ENCODE peak calls at places on chromosomes 2 and 18, in seven cellular contexts. One of them, this sample, is unnamed.

GRCh38 chr2:211468217-211468616 is 911.8 kb downstream of the CPS1 start:
- DNase-seq in SK-N-SH: no peak
- DNase-seq in HCT116: no peak
- DNase-seq in H1: no peak
- DNase-seq in GM12878: no peak
- DNase-seq in K562: no peak
- DNase-seq in HepG2: no peak
- DNase-seq in this sample: no peak

GRCh38 chr2:199862779-199863178 is 11.8 kb upstream of the FTCDNL1 start:
- DNase-seq in HCT116: no peak
- DNase-seq in HepG2: no peak
- DNase-seq in GM12878: no peak
- DNase-seq in K562: no peak
- DNase-seq in SK-N-SH: no peak
- DNase-seq in H1: no peak
- DNase-seq in this sample: no peak

GRCh38 chr2:66428986-66429612 is 5.8 kb upstream of the MEIS1 start:
- DNase-seq in HepG2: peak
- DNase-seq in SK-N-SH: peak
- DNase-seq in HCT116: peak
- DNase-seq in H1: no peak
- DNase-seq in K562: peak
- DNase-seq in GM12878: no peak
- DNase-seq in this sample: peak

GRCh38 chr18:69257861-69258458 is 142.7 kb upstream of the DOK6 start:
- DNase-seq in HepG2: peak
- DNase-seq in H1: no peak
- DNase-seq in HCT116: no peak
- DNase-seq in SK-N-SH: no peak
- DNase-seq in GM12878: no peak
- DNase-seq in K562: no peak
- DNase-seq in this sample: no peak

GRCh38 chr18:44673256-44673950 is 7.3 kb upstream of the SETBP1 start:
- DNase-seq in HCT116: no peak
- DNase-seq in SK-N-SH: no peak
- DNase-seq in H1: no peak
- DNase-seq in K562: no peak
- DNase-seq in GM12878: no peak
- DNase-seq in HepG2: no peak
- DNase-seq in this sample: no peak

GRCh38 chr2:221124542-221125235 is 447.4 kb downstream of the EPHA4 start:
- DNase-seq in HCT116: no peak
- DNase-seq in H1: peak
- DNase-seq in K562: no peak
- DNase-seq in GM12878: no peak
- DNase-seq in SK-N-SH: no peak
- DNase-seq in HepG2: no peak
- DNase-seq in this sample: no peak

GRCh38 chr2:208128136-208128535 is 1.5 kb downstream of the CRYGC start:
- DNase-seq in K562: no peak
- DNase-seq in HepG2: no peak
- DNase-seq in HCT116: no peak
- DNase-seq in SK-N-SH: no peak
- DNase-seq in H1: peak
- DNase-seq in GM12878: no peak
- DNase-seq in this sample: no peak

GRCh38 chr2:167209784-167210183 is 321.5 kb downstream of the XIRP2 start:
- DNase-seq in SK-N-SH: no peak
- DNase-seq in K562: no peak
- DNase-seq in HCT116: no peak
- DNase-seq in HepG2: no peak
- DNase-seq in GM12878: no peak
- DNase-seq in H1: no peak
- DNase-seq in this sample: no peak

GRCh38 chr18:49024808-49025361 is 74.1 kb upstream of the SMAD7 start:
- DNase-seq in H1: peak
- DNase-seq in SK-N-SH: peak
- DNase-seq in HepG2: no peak
- DNase-seq in K562: no peak
- DNase-seq in HCT116: no peak
- DNase-seq in GM12878: no peak
- DNase-seq in this sample: no peak

GRCh38 chr2:60989256-60989655 is 28.3 kb upstream of the PEX13 start:
- DNase-seq in K562: no peak
- DNase-seq in SK-N-SH: no peak
- DNase-seq in HCT116: no peak
- DNase-seq in HepG2: no peak
- DNase-seq in GM12878: no peak
- DNase-seq in H1: no peak
- DNase-seq in this sample: no peak

GRCh38 chr2:109376115-109376514 is 237.7 kb downstream of the SEPTIN10 start:
- DNase-seq in GM12878: no peak
- DNase-seq in SK-N-SH: no peak
- DNase-seq in H1: peak
- DNase-seq in HCT116: no peak
- DNase-seq in K562: no peak
- DNase-seq in HepG2: no peak
- DNase-seq in this sample: no peak

GRCh38 chr18:32351014-32351413 is 119.7 kb downstream of the GAREM1 start:
- DNase-seq in GM12878: no peak
- DNase-seq in K562: no peak
- DNase-seq in HCT116: no peak
- DNase-seq in H1: no peak
- DNase-seq in HepG2: no peak
- DNase-seq in SK-N-SH: no peak
- DNase-seq in this sample: no peak

GRCh38 chr2:148130571-148130970 is 109.7 kb downstream of the MBD5 start:
- DNase-seq in SK-N-SH: no peak
- DNase-seq in K562: no peak
- DNase-seq in HepG2: peak
- DNase-seq in HCT116: no peak
- DNase-seq in H1: no peak
- DNase-seq in GM12878: no peak
- DNase-seq in this sample: no peak

GRCh38 chr2:23452853-23453420 is 68.0 kb downstream of the KLHL29 start:
- DNase-seq in K562: no peak
- DNase-seq in HepG2: no peak
- DNase-seq in GM12878: peak
- DNase-seq in H1: no peak
- DNase-seq in SK-N-SH: no peak
- DNase-seq in HCT116: no peak
- DNase-seq in this sample: no peak

GRCh38 chr18:38459595-38459994 is 894.0 kb upstream of the CELF4 start:
- DNase-seq in HepG2: no peak
- DNase-seq in GM12878: no peak
- DNase-seq in H1: no peak
- DNase-seq in K562: no peak
- DNase-seq in HCT116: no peak
- DNase-seq in SK-N-SH: no peak
- DNase-seq in this sample: no peak

GRCh38 chr2:216866515-216867095 is 6.7 kb upstream of the TNP1 start:
- DNase-seq in SK-N-SH: no peak
- DNase-seq in HCT116: no peak
- DNase-seq in HepG2: no peak
- DNase-seq in GM12878: no peak
- DNase-seq in H1: no peak
- DNase-seq in K562: no peak
- DNase-seq in this sample: no peak
- TF ChIP-seq JUND in SK-N-SH: no peak
- TF ChIP-seq JUND in HCT116: no peak
- TF ChIP-seq JUND in HepG2: no peak
- TF ChIP-seq JUND in GM12878: no peak
- TF ChIP-seq JUND in H1: no peak
- TF ChIP-seq JUND in K562: no peak
- TF ChIP-seq JUND in this sample: no peak

GRCh38 chr18:2965797-2966196 is 47.1 kb downstream of the LPIN2 start:
- DNase-seq in SK-N-SH: no peak
- DNase-seq in H1: no peak
- DNase-seq in HCT116: no peak
- DNase-seq in HepG2: no peak
- DNase-seq in GM12878: no peak
- DNase-seq in K562: no peak
- DNase-seq in this sample: no peak

GRCh38 chr18:2960983-2961696 is 51.8 kb downstream of the LPIN2 start:
- DNase-seq in K562: no peak
- DNase-seq in SK-N-SH: no peak
- DNase-seq in GM12878: no peak
- DNase-seq in H1: no peak
- DNase-seq in HepG2: no peak
- DNase-seq in HCT116: no peak
- DNase-seq in this sample: no peak

GRCh38 chr18:2961828-2962227 is 51.1 kb downstream of the LPIN2 start:
- DNase-seq in SK-N-SH: peak
- DNase-seq in GM12878: no peak
- DNase-seq in HCT116: no peak
- DNase-seq in K562: no peak
- DNase-seq in HepG2: no peak
- DNase-seq in H1: no peak
- DNase-seq in this sample: no peak

GRCh38 chr18:2964349-2965010 is 48.5 kb downstream of the LPIN2 start:
- DNase-seq in SK-N-SH: no peak
- DNase-seq in H1: no peak
- DNase-seq in HCT116: no peak
- DNase-seq in K562: no peak
- DNase-seq in HepG2: no peak
- DNase-seq in GM12878: no peak
- DNase-seq in this sample: no peak

GRCh38 chr18:2963048-2963447 is 49.9 kb downstream of the LPIN2 start:
- DNase-seq in SK-N-SH: no peak
- DNase-seq in H1: no peak
- DNase-seq in HCT116: no peak
- DNase-seq in K562: no peak
- DNase-seq in HepG2: no peak
- DNase-seq in GM12878: no peak
- DNase-seq in this sample: no peak
- TF ChIP-seq JUND in SK-N-SH: no peak
- TF ChIP-seq JUND in H1: no peak
- TF ChIP-seq JUND in HCT116: no peak
- TF ChIP-seq JUND in K562: no peak
- TF ChIP-seq JUND in HepG2: no peak
- TF ChIP-seq JUND in GM12878: no peak
- TF ChIP-seq JUND in this sample: no peak

GRCh38 chr2:56263876-56264275 is 80.1 kb downstream of the CCDC85A start:
- DNase-seq in HCT116: no peak
- DNase-seq in H1: no peak
- DNase-seq in K562: no peak
- DNase-seq in HepG2: no peak
- DNase-seq in GM12878: no peak
- DNase-seq in SK-N-SH: no peak
- DNase-seq in this sample: no peak

GRCh38 chr2:56267412-56267788 is 83.6 kb downstream of the CCDC85A start:
- DNase-seq in SK-N-SH: no peak
- DNase-seq in HCT116: no peak
- DNase-seq in GM12878: no peak
- DNase-seq in HepG2: no peak
- DNase-seq in K562: no peak
- DNase-seq in H1: no peak
- DNase-seq in this sample: peak

GRCh38 chr2:56271275-56271674 is 87.5 kb downstream of the CCDC85A start:
- DNase-seq in SK-N-SH: no peak
- DNase-seq in HepG2: no peak
- DNase-seq in K562: no peak
- DNase-seq in GM12878: no peak
- DNase-seq in HCT116: no peak
- DNase-seq in H1: no peak
- DNase-seq in this sample: no peak

DNA sequence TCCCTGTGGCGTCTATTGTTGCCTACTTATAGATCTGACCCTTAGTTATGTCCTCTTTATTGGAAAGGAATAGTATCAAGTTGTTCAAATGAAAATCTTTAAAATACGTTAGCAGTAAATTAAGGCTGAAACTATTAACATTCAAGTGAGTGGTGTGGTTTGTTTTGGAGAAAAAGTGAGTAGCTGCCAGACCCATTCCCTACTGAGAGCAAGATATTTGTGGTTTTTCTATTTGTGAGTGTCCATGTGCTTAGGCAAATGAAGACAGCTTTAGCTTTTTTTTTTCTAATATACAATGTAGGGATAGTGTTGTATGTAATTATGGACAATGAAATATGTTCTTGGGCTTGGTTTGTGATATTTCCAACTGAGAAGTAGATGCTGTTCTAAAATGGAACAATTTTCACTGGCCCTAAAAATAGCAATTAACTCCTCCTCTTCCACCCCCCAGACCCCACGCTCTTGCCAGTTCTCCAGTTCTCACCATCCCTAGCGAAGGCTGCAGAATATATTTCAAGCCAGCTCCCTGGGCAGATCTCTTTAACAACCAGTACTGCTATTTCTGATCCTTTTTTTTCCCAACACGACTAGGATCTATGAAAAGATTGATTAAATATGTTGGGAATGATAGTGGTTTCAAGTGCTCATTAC is 83.1 kb downstream of the CCDC85A start:
- DNase-seq in HCT116: no peak
- DNase-seq in SK-N-SH: no peak
- DNase-seq in K562: no peak
- DNase-seq in H1: no peak
- DNase-seq in GM12878: no peak
- DNase-seq in HepG2: no peak
- DNase-seq in this sample: no peak
- TF ChIP-seq JUND in HCT116: no peak
- TF ChIP-seq JUND in SK-N-SH: no peak
- TF ChIP-seq JUND in K562: no peak
- TF ChIP-seq JUND in H1: no peak
- TF ChIP-seq JUND in GM12878: no peak
- TF ChIP-seq JUND in HepG2: no peak
- TF ChIP-seq JUND in this sample: no peak

GRCh38 chr2:184646177-184646576 is 47.8 kb downstream of the ZNF804A start:
- DNase-seq in H1: no peak
- DNase-seq in GM12878: no peak
- DNase-seq in HCT116: no peak
- DNase-seq in SK-N-SH: no peak
- DNase-seq in K562: no peak
- DNase-seq in HepG2: no peak
- DNase-seq in this sample: no peak
- TF ChIP-seq JUND in H1: no peak
- TF ChIP-seq JUND in GM12878: no peak
- TF ChIP-seq JUND in HCT116: no peak
- TF ChIP-seq JUND in SK-N-SH: no peak
- TF ChIP-seq JUND in K562: no peak
- TF ChIP-seq JUND in HepG2: no peak
- TF ChIP-seq JUND in this sample: no peak

DNA sequence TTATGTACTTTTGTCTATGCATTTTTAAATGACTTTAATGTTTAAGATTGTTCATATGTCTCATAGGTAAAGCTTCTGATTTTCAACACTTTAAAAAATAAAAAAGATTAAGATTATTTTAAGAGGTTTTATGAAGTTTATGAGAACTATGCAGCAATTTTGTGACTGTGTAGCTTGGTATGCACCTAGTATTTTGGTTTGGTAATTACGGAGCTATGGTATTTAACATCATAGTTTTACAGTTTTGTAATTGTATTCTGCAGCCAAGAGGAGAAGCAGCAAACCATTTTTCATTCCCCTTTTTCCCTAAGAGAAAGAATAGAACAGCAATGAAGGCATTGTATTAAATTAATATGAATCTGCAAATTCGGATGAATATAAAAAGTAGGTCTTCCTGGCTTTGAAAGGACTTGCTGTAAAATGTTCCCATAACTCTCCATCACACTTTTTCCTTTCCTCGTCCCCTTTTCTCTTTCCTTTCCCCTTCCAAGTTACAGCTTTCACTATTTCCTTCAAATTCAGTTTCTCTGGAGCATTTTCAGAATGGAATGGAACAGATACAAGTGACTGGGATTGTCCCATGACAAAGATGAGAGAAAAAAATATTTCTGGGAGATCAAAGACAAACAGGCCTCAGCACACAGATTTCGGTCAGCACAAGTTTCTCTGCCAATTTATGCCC is 26.0 kb upstream of the PIEZO2 start:
- DNase-seq in HepG2: no peak
- DNase-seq in GM12878: no peak
- DNase-seq in H1: no peak
- DNase-seq in HCT116: no peak
- DNase-seq in K562: no peak
- DNase-seq in SK-N-SH: no peak
- DNase-seq in this sample: no peak
- TF ChIP-seq JUND in HepG2: no peak
- TF ChIP-seq JUND in GM12878: no peak
- TF ChIP-seq JUND in H1: no peak
- TF ChIP-seq JUND in HCT116: no peak
- TF ChIP-seq JUND in K562: no peak
- TF ChIP-seq JUND in SK-N-SH: no peak
- TF ChIP-seq JUND in this sample: no peak